ENCODE peak calls at places on chromosomes 16 and 17, in ten cellular contexts. E, C, X, M, F, A, I, O, H and V are unnamed samples. For H3K4me1, the result is how much of the 10 kb centered on the place peaks cover.

GRCh38 chr17:77098884-77099545 is 41.8 kb upstream of the SEC14L1 start:
- DNase-seq in X (peak), M (peak), I (no peak), O (peak), F (peak), E (peak), C (no peak), H (no peak), A (peak), V (no peak)

GRCh38 chr17:72945468-72945867 is 147.0 kb downstream of the SLC39A11 start:
- DNase-seq in H (no peak), A (no peak), O (no peak), E (no peak), X (no peak), F (no peak), I (no peak), M (no peak), C (no peak), V (no peak)

GRCh38 chr16:84663433-84664101 is 15.3 kb downstream of the KLHL36 start:
- DNase-seq in H (peak), E (no peak), A (no peak), X (no peak), F (no peak), I (no peak), M (no peak), O (no peak), C (no peak), V (no peak)

GRCh38 chr17:47704116-47704515 is 10.2 kb downstream of the TBKBP1 start:
- DNase-seq in I (peak), H (peak), O (no peak), A (no peak), X (no peak), F (no peak), C (no peak), M (no peak), E (no peak), V (no peak)

GRCh38 chr16:89052824-89053724 is 40.6 kb upstream of the ACSF3 start:
- DNase-seq in A (no peak), H (no peak), I (no peak), F (peak), E (no peak), O (peak), C (peak), M (peak), X (peak), V (peak)

GRCh38 chr16:17160285-17160854 is 310.4 kb downstream of the XYLT1 start:
- DNase-seq in I (no peak), F (no peak), X (no peak), C (no peak), E (no peak), M (no peak), O (no peak), H (no peak), A (no peak), V (no peak)

GRCh38 chr16:55624696-55625095 is 31.1 kb upstream of the SLC6A2 start:
- DNase-seq in F (no peak), I (no peak), H (no peak), C (no peak), E (no peak), X (no peak), M (no peak), A (no peak), O (no peak), V (no peak)

GRCh38 chr17:11383157-11383556 is 142.1 kb downstream of the SHISA6 start:
- DNase-seq in I (no peak), F (no peak), M (no peak), A (no peak), O (no peak), C (no peak), X (no peak), H (no peak), E (no peak), V (no peak)

GRCh38 chr16:67284699-67285646 is 5.6 kb downstream of the PLEKHG4 start:
- DNase-seq in I (no peak), M (peak), E (peak), F (peak), A (no peak), O (peak), H (no peak), X (peak), C (peak), V (no peak)

GRCh38 chr16:88430185-88430523 is 22.9 kb upstream of the ZFPM1 start:
- DNase-seq in H (no peak), O (no peak), E (peak), X (no peak), I (no peak), C (no peak), F (no peak), A (no peak), M (no peak), V (no peak)

GRCh38 chr17:78034429-78035091 is 76.1 kb downstream of the TNRC6C start:
- DNase-seq in O (no peak), A (no peak), M (no peak), E (no peak), I (no peak), H (no peak), X (peak), C (no peak), F (no peak), V (no peak)

GRCh38 chr17:77365584-77366186 is 224.9 kb downstream of the SEC14L1 start:
- DNase-seq in O (peak), X (peak), F (peak), H (no peak), C (peak), M (no peak), I (peak), A (peak), E (peak), V (peak)

GRCh38 chr17:48542114-48542955 is 2.6 kb downstream of the HOXB2 start:
- DNase-seq in O (no peak), E (no peak), H (no peak), X (no peak), C (no peak), A (no peak), M (no peak), F (no peak), I (no peak), V (no peak)

GRCh38 chr16:26905336-26905735 is 161.4 kb upstream of the C16orf82 start:
- DNase-seq in H (no peak), O (no peak), C (no peak), M (no peak), F (no peak), A (no peak), X (no peak), I (no peak), E (no peak), V (no peak)

GRCh38 chr16:56201030-56201429 is 9.7 kb downstream of the GNAO1 start:
- DNase-seq in A (no peak), I (no peak), C (no peak), E (no peak), F (no peak), M (no peak), X (no peak), H (no peak), O (no peak), V (no peak)

GRCh38 chr17:81004336-81005015 is 12.8 kb downstream of the CHMP6 start:
- DNase-seq in F (no peak), C (peak), E (no peak), M (no peak), H (no peak), I (no peak), A (no peak), X (no peak), O (no peak), V (peak)

GRCh38 chr16:80081851-80082250 is 458.9 kb upstream of the DYNLRB2 start:
- DNase-seq in I (no peak), O (no peak), C (no peak), E (no peak), H (no peak), X (no peak), M (no peak), A (no peak), F (no peak), V (no peak)

DNA sequence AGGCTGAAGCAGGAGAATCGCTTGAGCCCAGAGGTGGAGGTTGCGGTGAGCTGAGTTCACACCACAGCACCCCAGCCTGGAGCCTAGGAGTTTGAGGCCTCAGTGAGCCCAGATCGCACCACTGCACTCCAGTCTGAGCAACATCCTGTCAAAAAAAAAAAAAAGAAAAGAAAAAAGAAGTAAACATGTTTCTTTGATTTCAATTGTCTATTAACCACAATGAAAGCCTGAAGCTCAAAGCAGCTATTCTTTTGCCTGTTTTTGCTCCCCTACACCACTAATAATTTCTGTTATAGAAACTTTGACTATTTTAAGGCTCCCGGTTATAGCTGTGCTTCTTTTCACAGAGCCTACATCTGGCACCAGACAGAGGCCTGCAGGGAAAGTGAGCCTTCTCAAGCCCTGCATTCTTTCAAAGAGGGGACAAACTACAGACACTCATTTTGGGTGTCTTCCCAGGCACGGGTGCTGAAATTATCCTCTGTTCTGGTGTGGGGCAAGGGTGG is 14.1 kb upstream of the SLC52A1 start:
- DNase-seq in C (no peak), O (no peak), A (no peak), H (peak), F (no peak), X (no peak), I (no peak), E (no peak), M (no peak), V (peak)
- H3K4me1 ChIP-seq in C (under half), O (under half), A (under half), H (under half), F (under half), X (under half), I (under half), E (under half), M (under half), V (under half)

DNA sequence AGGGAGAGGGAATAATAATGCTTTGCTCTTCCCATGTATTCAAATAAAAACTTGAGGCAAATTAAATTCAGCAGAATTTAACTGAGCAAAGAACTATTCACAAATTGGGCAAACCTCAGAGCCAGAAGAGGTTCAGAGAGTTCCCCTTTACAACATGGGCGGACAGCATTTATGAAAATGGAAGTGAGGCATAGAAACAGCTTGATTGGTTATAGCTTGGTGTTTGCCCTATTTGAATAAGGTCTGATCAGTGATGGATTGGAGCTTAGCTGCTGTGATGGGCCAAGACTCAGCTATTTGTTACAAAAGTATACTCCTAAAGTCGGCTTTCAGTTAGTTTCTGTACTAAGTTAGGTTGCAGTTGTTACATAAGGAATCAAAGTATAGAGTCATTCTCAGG is 63.0 kb downstream of the TMEM100 start:
- DNase-seq in A (no peak), O (no peak), M (no peak), F (no peak), E (no peak), H (no peak), X (no peak), C (no peak), I (no peak), V (no peak)
- H3K4me3 ChIP-seq in A (no peak), O (no peak), M (no peak), F (no peak), E (no peak), H (no peak), X (no peak), C (no peak), I (no peak), V (no peak)

DNA sequence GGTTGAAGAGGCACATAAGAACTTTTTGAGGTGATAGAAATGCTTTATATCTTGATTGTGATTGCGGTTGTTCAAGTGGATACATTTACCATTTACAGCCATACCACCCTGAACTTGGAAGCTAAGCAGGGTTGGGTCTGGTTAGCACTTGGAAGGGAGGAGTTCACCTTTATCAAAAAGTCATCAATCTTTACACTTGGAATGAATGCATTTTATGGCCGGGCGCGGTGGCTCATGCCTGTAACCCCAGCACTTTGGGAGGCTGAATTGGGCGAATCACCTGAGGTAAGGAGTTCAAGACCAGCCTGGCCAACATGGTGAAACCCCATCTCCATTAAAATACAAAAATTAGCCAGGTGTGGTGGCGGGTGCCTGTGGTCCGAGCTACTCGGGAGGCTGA is 9.5 kb upstream of the GJD3 start:
- DNase-seq in M (no peak), X (no peak), O (no peak), C (no peak), A (no peak), F (peak), H (no peak), E (no peak), I (no peak), V (peak)
- TF ChIP-seq CTCF in M (no peak), X (no peak), O (no peak), C (no peak), A (no peak), F (no peak), H (no peak), E (no peak), I (no peak), V (no peak)

GRCh38 chr17:34360571-34360970 is 2.5 kb downstream of the CCL1 start:
- DNase-seq in F (no peak), E (no peak), I (no peak), X (no peak), M (no peak), C (no peak), O (no peak), H (no peak), A (no peak), V (no peak)

GRCh38 chr17:34356194-34356593 is at the start of gene CCL13:
- DNase-seq in X (no peak), M (no peak), H (no peak), A (no peak), E (no peak), I (no peak), C (no peak), O (no peak), F (no peak), V (no peak)

GRCh38 chr17:34357398-34357797 is 1.1 kb downstream of the CCL13 start:
- DNase-seq in C (no peak), H (no peak), X (no peak), E (no peak), M (no peak), O (no peak), I (no peak), A (no peak), F (no peak), V (no peak)

GRCh38 chr17:34361478-34362061 is 1.5 kb downstream of the CCL1 start:
- DNase-seq in E (peak), I (peak), F (peak), C (peak), H (peak), M (peak), O (peak), A (peak), X (peak), V (peak)

DNA sequence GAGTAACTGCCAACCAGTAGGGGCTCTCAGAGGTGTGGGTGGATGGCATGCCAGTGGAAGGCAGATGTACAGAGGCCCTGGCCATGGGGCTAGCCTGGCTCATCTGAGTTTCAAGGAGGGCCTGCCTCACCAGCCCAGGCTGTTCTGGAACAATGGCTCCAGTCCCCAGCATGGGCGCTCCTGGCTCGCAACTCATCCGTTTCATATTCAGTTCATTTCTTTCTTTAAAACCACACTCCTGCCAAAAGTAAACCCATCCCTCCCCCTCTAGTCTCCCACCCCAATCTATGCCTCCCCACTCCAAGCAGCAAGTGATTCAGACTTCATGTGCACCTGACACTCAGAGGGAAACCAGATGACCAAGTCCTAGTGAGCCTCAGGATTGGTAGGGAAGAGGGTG is 2.4 kb downstream of the CCL13 start:
- DNase-seq in E (no peak), O (no peak), X (no peak), F (no peak), I (no peak), H (no peak), M (no peak), C (no peak), A (no peak), V (no peak)
- H3K4me1 ChIP-seq in E (under half), O (under half), X (under half), F (under half), I (under half), H (under half), M (under half), C (under half), A (under half), V (under half)

GRCh38 chr17:62105361-62105760 is 40.3 kb upstream of the MED13 start:
- DNase-seq in X (no peak), M (no peak), C (no peak), I (no peak), E (no peak), O (no peak), A (no peak), H (no peak), F (no peak), V (no peak)
- H3K4me3 ChIP-seq in X (no peak), M (no peak), C (no peak), I (no peak), E (no peak), O (no peak), A (no peak), H (no peak), F (no peak), V (no peak)

GRCh38 chr17:17783121-17783824 is 53.5 kb downstream of the SREBF1 start:
- DNase-seq in I (peak), C (peak), X (peak), F (peak), H (peak), O (peak), E (peak), A (peak), M (no peak), V (peak)
- TF ChIP-seq CTCF in I (no peak), C (peak), X (peak), F (no peak), H (peak), O (no peak), E (peak), A (no peak), M (peak), V (no peak)

GRCh38 chr16:49848530-49848929 is 7.4 kb downstream of the ZNF423 start:
- DNase-seq in A (no peak), I (no peak), F (no peak), M (no peak), C (no peak), X (no peak), O (no peak), E (no peak), H (no peak), V (no peak)

GRCh38 chr16:49849709-49850108 is 6.2 kb downstream of the ZNF423 start:
- DNase-seq in I (no peak), H (no peak), C (no peak), F (no peak), O (no peak), M (no peak), X (no peak), E (no peak), A (no peak), V (no peak)

GRCh38 chr16:49851468-49851787 is 4.5 kb downstream of the ZNF423 start:
- DNase-seq in I (no peak), C (no peak), E (no peak), H (no peak), O (no peak), F (peak), A (no peak), M (no peak), X (no peak), V (no peak)

GRCh38 chr16:49849037-49849436 is 6.9 kb downstream of the ZNF423 start:
- DNase-seq in F (no peak), H (no peak), A (no peak), O (no peak), I (no peak), E (no peak), C (no peak), M (no peak), X (no peak), V (no peak)

GRCh38 chr16:49850558-49851467 is 5.1 kb downstream of the ZNF423 start:
- DNase-seq in X (no peak), I (no peak), F (no peak), M (no peak), O (no peak), E (no peak), H (no peak), A (no peak), C (no peak), V (no peak)
- H3K4me1 ChIP-seq in X (under half), I (under half), F (under half), M (under half), O (under half), E (half or more), H (under half), A (under half), C (half or more), V (under half)